ENCODE peak calls at places on chromosomes 6 and 20, in nine cellular contexts. S is hippocampal formation; X is hypothalamus; B is anterior cingulate cortex; D is CD4-positive, alpha-beta T cell; F is NCI-H2171 treated with DMSO at 0.1 percent for 48 hours; M is NCI-H1930; H is activated CD8-positive, alpha-beta T cell treated with anti-CD3 and anti-CD28 coated beads, Interleukin-2, amount 10 ng/mL, durations not matched to agents 7 days and 5 days; L is RPMI7951. Z is an unnamed sample.

GRCh38 chr6:2899596-2899995 is 3.5 kb downstream of the SERPINB9 start:
- DNase-seq in H (peak), B (no peak), D (no peak), M (no peak), S (no peak), F (no peak), L (no peak), X (no peak), Z (no peak)

GRCh38 chr6:105301072-105301503 is 101.8 kb downstream of the PREP start:
- DNase-seq in H (no peak), M (no peak), X (no peak), F (no peak), S (no peak), L (no peak), B (no peak), D (no peak), Z (no peak)

GRCh38 chr6:133889557-133890301 is 816 bp downstream of the TCF21 start:
- DNase-seq in F (no peak), D (no peak), M (no peak), H (no peak), X (no peak), L (no peak), B (no peak), S (no peak), Z (no peak)

GRCh38 chr6:148983986-148984385 is 237.2 kb downstream of the UST start:
- DNase-seq in L (no peak), F (no peak), D (no peak), S (no peak), B (no peak), H (no peak), X (no peak), M (no peak), Z (no peak)

GRCh38 chr20:49595811-49596545 is 28.0 kb upstream of the PTGIS start:
- DNase-seq in F (no peak), X (no peak), L (peak), M (no peak), S (no peak), H (peak), B (no peak), D (no peak), Z (no peak)

GRCh38 chr6:6746334-6746969 is 157.9 kb downstream of the LY86 start:
- DNase-seq in H (no peak), X (no peak), S (no peak), D (no peak), M (no peak), L (no peak), F (no peak), B (no peak), Z (no peak)

GRCh38 chr6:82872092-82872635 is 193.5 kb downstream of the UBE3D start:
- DNase-seq in L (no peak), B (no peak), D (no peak), M (no peak), F (no peak), X (no peak), S (no peak), H (no peak), Z (no peak)

GRCh38 chr6:280775-281468 is 11.4 kb upstream of the DUSP22 start:
- DNase-seq in H (no peak), B (no peak), S (no peak), F (no peak), L (no peak), M (no peak), D (no peak), X (no peak), Z (no peak)

GRCh38 chr20:31543966-31544598 is 29.8 kb downstream of the HM13 start:
- DNase-seq in B (no peak), X (no peak), F (no peak), M (no peak), L (peak), D (no peak), S (no peak), H (no peak), Z (no peak)

GRCh38 chr6:10383312-10384063 is 31.4 kb downstream of the TFAP2A start:
- DNase-seq in B (no peak), X (no peak), S (no peak), M (no peak), H (no peak), D (no peak), L (peak), F (no peak), Z (no peak)

GRCh38 chr6:46419576-46420002 is 71.7 kb downstream of the RCAN2 start:
- DNase-seq in H (peak), F (peak), S (peak), L (peak), B (peak), M (peak), X (peak), D (no peak), Z (no peak)

GRCh38 chr6:111122458-111123286 is 35.4 kb downstream of the SLC16A10 start:
- DNase-seq in L (no peak), D (no peak), M (no peak), F (peak), S (no peak), B (no peak), H (no peak), X (no peak), Z (no peak)

Z was measured in T-helper 17 cell.